ENCODE peak calls at places on chromosome X, in eight cellular contexts. One of them, this sample, is unnamed.

GRCh38 chrX:18353931-18354368 is 538 bp downstream of the SCML2 start:
- DNase-seq in brain microvascular endothelial cell: no peak
- DNase-seq in lower lobe of right lung: no peak
- DNase-seq in A673: peak
- DNase-seq in B cell: peak
- DNase-seq in endothelial cell: peak
- DNase-seq in choroid plexus epithelial cell: no peak
- DNase-seq in K562: peak
- DNase-seq in this sample: no peak

GRCh38 chrX:15567267-15567666 is 33.5 kb downstream of the ACE2 start:
- DNase-seq in brain microvascular endothelial cell: no peak
- DNase-seq in lower lobe of right lung: no peak
- DNase-seq in A673: no peak
- DNase-seq in B cell: no peak
- DNase-seq in endothelial cell: no peak
- DNase-seq in choroid plexus epithelial cell: no peak
- DNase-seq in K562: no peak
- DNase-seq in this sample: no peak

GRCh38 chrX:103254921-103255455 is at the start of gene TCEAL8:
- DNase-seq in brain microvascular endothelial cell: peak
- DNase-seq in lower lobe of right lung: peak
- DNase-seq in A673: peak
- DNase-seq in B cell: peak
- DNase-seq in endothelial cell: peak
- DNase-seq in choroid plexus epithelial cell: peak
- DNase-seq in K562: peak
- DNase-seq in this sample: peak

GRCh38 chrX:1452497-1453389 is at the start of gene ASMTL:
- DNase-seq in brain microvascular endothelial cell: peak
- DNase-seq in lower lobe of right lung: peak
- DNase-seq in A673: peak
- DNase-seq in B cell: peak
- DNase-seq in endothelial cell: peak
- DNase-seq in choroid plexus epithelial cell: peak
- DNase-seq in K562: peak
- DNase-seq in this sample: peak

GRCh38 chrX:134542485-134542884 is 82.5 kb downstream of the HPRT1 start:
- DNase-seq in brain microvascular endothelial cell: no peak
- DNase-seq in lower lobe of right lung: no peak
- DNase-seq in A673: peak
- DNase-seq in B cell: no peak
- DNase-seq in endothelial cell: no peak
- DNase-seq in choroid plexus epithelial cell: peak
- DNase-seq in K562: peak
- DNase-seq in this sample: peak

GRCh38 chrX:15158736-15159406 is 111.0 kb downstream of the ASB9 start:
- DNase-seq in brain microvascular endothelial cell: no peak
- DNase-seq in lower lobe of right lung: no peak
- DNase-seq in A673: no peak
- DNase-seq in B cell: no peak
- DNase-seq in endothelial cell: no peak
- DNase-seq in choroid plexus epithelial cell: no peak
- DNase-seq in K562: no peak
- DNase-seq in this sample: no peak

GRCh38 chrX:150306002-150306401 is 57.1 kb upstream of the MAMLD1 start:
- DNase-seq in brain microvascular endothelial cell: no peak
- DNase-seq in lower lobe of right lung: no peak
- DNase-seq in A673: no peak
- DNase-seq in B cell: no peak
- DNase-seq in endothelial cell: no peak
- DNase-seq in choroid plexus epithelial cell: no peak
- DNase-seq in K562: no peak
- DNase-seq in this sample: no peak

GRCh38 chrX:129359269-129359668 is 164.0 kb downstream of the SMARCA1 start:
- DNase-seq in brain microvascular endothelial cell: peak
- DNase-seq in lower lobe of right lung: no peak
- DNase-seq in A673: no peak
- DNase-seq in B cell: no peak
- DNase-seq in endothelial cell: no peak
- DNase-seq in choroid plexus epithelial cell: peak
- DNase-seq in K562: no peak
- DNase-seq in this sample: no peak

GRCh38 chrX:110698696-110699095 is 96.9 kb downstream of the CHRDL1 start:
- DNase-seq in brain microvascular endothelial cell: no peak
- DNase-seq in lower lobe of right lung: no peak
- DNase-seq in A673: no peak
- DNase-seq in B cell: no peak
- DNase-seq in endothelial cell: no peak
- DNase-seq in choroid plexus epithelial cell: no peak
- DNase-seq in K562: no peak
- DNase-seq in this sample: no peak

GRCh38 chrX:29172880-29173279 is 585.6 kb downstream of the IL1RAPL1 start:
- DNase-seq in brain microvascular endothelial cell: peak
- DNase-seq in lower lobe of right lung: no peak
- DNase-seq in A673: peak
- DNase-seq in B cell: no peak
- DNase-seq in endothelial cell: no peak
- DNase-seq in choroid plexus epithelial cell: peak
- DNase-seq in K562: no peak
- DNase-seq in this sample: no peak

GRCh38 chrX:18617351-18617750 is 54.6 kb downstream of the RS1 start:
- DNase-seq in brain microvascular endothelial cell: peak
- DNase-seq in lower lobe of right lung: no peak
- DNase-seq in A673: peak
- DNase-seq in B cell: no peak
- DNase-seq in endothelial cell: no peak
- DNase-seq in choroid plexus epithelial cell: peak
- DNase-seq in K562: no peak
- DNase-seq in this sample: peak

GRCh38 chrX:105323951-105324350 is 103.5 kb upstream of the TEX13A start:
- DNase-seq in brain microvascular endothelial cell: peak
- DNase-seq in lower lobe of right lung: no peak
- DNase-seq in A673: no peak
- DNase-seq in B cell: no peak
- DNase-seq in endothelial cell: no peak
- DNase-seq in choroid plexus epithelial cell: peak
- DNase-seq in K562: no peak
- DNase-seq in this sample: peak

DNA sequence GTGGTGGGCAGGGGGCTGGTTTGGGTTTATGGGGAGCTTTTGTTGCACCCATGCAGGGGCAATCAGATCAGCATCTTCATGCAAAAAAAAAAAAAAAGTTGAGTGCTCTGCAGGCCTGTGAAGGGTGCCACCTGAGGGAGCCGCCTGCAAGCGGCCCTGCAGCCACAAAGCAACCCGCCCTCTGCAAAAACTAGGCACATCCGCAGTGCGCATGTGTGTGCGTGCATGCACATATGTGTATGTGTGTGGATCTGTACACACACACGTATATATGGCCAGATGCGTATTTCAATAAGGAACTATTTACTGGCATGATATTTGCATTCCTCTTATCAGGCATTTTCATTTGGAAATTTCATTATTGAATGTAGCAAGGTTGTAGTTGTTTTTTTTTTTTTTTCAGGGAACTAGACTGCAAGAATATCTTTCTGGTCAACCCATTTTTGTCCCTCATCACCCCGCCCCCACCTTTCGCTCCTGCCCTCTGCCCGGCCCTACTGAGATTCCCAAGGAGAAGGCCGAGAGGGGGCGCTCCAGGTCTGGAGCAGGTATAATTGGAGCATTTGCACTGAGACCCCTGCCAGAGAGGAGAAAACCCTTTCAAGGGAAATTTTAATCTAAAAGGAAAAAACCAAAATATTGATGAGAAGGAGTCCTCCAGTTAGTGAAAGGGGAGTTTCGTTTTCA is 18.1 kb downstream of the CCNQ start:
- DNase-seq in brain microvascular endothelial cell: no peak
- DNase-seq in lower lobe of right lung: no peak
- DNase-seq in A673: peak
- DNase-seq in B cell: no peak
- DNase-seq in endothelial cell: peak
- DNase-seq in choroid plexus epithelial cell: no peak
- DNase-seq in K562: peak
- DNase-seq in this sample: no peak
- TF ChIP-seq CTCF in brain microvascular endothelial cell: peak
- TF ChIP-seq CTCF in lower lobe of right lung: no peak
- TF ChIP-seq CTCF in A673: peak
- TF ChIP-seq CTCF in B cell: no peak
- TF ChIP-seq CTCF in endothelial cell: peak
- TF ChIP-seq CTCF in choroid plexus epithelial cell: peak
- TF ChIP-seq CTCF in K562: peak
- TF ChIP-seq CTCF in this sample: peak

GRCh38 chrX:11105080-11105479 is 6.1 kb upstream of the HCCS start:
- DNase-seq in brain microvascular endothelial cell: peak
- DNase-seq in lower lobe of right lung: no peak
- DNase-seq in A673: peak
- DNase-seq in B cell: no peak
- DNase-seq in endothelial cell: no peak
- DNase-seq in choroid plexus epithelial cell: peak
- DNase-seq in K562: peak
- DNase-seq in this sample: peak
- TF ChIP-seq CTCF in brain microvascular endothelial cell: peak
- TF ChIP-seq CTCF in lower lobe of right lung: no peak
- TF ChIP-seq CTCF in A673: no peak
- TF ChIP-seq CTCF in B cell: no peak
- TF ChIP-seq CTCF in endothelial cell: no peak
- TF ChIP-seq CTCF in choroid plexus epithelial cell: no peak
- TF ChIP-seq CTCF in K562: no peak
- TF ChIP-seq CTCF in this sample: peak

GRCh38 chrX:83469551-83469950 is 38.5 kb upstream of the POU3F4 start:
- DNase-seq in brain microvascular endothelial cell: no peak
- DNase-seq in lower lobe of right lung: no peak
- DNase-seq in A673: peak
- DNase-seq in B cell: no peak
- DNase-seq in endothelial cell: peak
- DNase-seq in choroid plexus epithelial cell: peak
- DNase-seq in K562: no peak
- DNase-seq in this sample: no peak
- TF ChIP-seq CTCF in brain microvascular endothelial cell: peak
- TF ChIP-seq CTCF in lower lobe of right lung: no peak
- TF ChIP-seq CTCF in A673: peak
- TF ChIP-seq CTCF in B cell: peak
- TF ChIP-seq CTCF in endothelial cell: peak
- TF ChIP-seq CTCF in choroid plexus epithelial cell: no peak
- TF ChIP-seq CTCF in K562: no peak
- TF ChIP-seq CTCF in this sample: peak

DNA sequence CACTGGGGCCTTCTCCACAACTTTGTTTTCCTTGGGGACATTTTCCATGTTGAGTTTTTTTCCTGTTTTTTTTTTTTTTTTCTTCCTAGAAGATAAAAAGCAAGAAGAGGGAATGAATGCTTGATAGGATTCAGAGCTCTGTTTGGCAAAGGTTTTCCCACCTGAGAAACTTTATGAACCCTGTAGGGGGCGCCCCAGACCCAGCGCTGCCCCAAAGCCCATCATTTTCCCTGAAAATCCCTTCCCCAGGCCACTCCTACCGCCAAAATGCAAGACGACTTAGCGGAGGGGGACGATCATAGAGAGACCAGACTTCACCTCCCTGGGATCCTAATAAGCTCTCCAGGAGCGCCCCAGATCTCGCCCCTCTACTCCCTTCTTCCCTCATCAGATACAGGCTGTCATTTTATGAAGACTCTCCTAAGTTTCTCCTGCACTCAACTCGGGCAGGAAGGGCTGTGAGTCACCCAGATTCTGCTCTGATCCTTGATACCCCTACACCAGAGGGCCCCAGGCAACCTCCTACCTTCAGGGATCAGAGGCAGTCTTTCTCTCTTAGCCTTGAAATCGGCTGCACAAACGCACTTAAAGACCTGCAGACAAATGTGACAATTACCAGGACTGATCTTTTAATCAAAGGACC is 1.4 kb downstream of the BEX5 start:
- DNase-seq in brain microvascular endothelial cell: no peak
- DNase-seq in lower lobe of right lung: no peak
- DNase-seq in A673: peak
- DNase-seq in B cell: no peak
- DNase-seq in endothelial cell: peak
- DNase-seq in choroid plexus epithelial cell: no peak
- DNase-seq in K562: no peak
- DNase-seq in this sample: no peak
- TF ChIP-seq CTCF in brain microvascular endothelial cell: no peak
- TF ChIP-seq CTCF in lower lobe of right lung: peak
- TF ChIP-seq CTCF in A673: peak
- TF ChIP-seq CTCF in B cell: no peak
- TF ChIP-seq CTCF in endothelial cell: peak
- TF ChIP-seq CTCF in choroid plexus epithelial cell: no peak
- TF ChIP-seq CTCF in K562: no peak
- TF ChIP-seq CTCF in this sample: peak

GRCh38 chrX:69505772-69506616 is 1.9 kb downstream of the NALF2 start:
- DNase-seq in brain microvascular endothelial cell: no peak
- DNase-seq in lower lobe of right lung: no peak
- DNase-seq in A673: no peak
- DNase-seq in B cell: no peak
- DNase-seq in endothelial cell: peak
- DNase-seq in choroid plexus epithelial cell: peak
- DNase-seq in K562: no peak
- DNase-seq in this sample: no peak

GRCh38 chrX:69504626-69505612 is 793 bp downstream of the NALF2 start:
- DNase-seq in brain microvascular endothelial cell: no peak
- DNase-seq in lower lobe of right lung: no peak
- DNase-seq in A673: no peak
- DNase-seq in B cell: no peak
- DNase-seq in endothelial cell: no peak
- DNase-seq in choroid plexus epithelial cell: no peak
- DNase-seq in K562: no peak
- DNase-seq in this sample: no peak

GRCh38 chrX:69501433-69501832 is 2.7 kb upstream of the NALF2 start:
- DNase-seq in brain microvascular endothelial cell: no peak
- DNase-seq in lower lobe of right lung: no peak
- DNase-seq in A673: peak
- DNase-seq in B cell: no peak
- DNase-seq in endothelial cell: peak
- DNase-seq in choroid plexus epithelial cell: peak
- DNase-seq in K562: peak
- DNase-seq in this sample: no peak

GRCh38 chrX:69503835-69504625 is at the start of gene NALF2:
- DNase-seq in brain microvascular endothelial cell: no peak
- DNase-seq in lower lobe of right lung: peak
- DNase-seq in A673: peak
- DNase-seq in B cell: no peak
- DNase-seq in endothelial cell: peak
- DNase-seq in choroid plexus epithelial cell: peak
- DNase-seq in K562: no peak
- DNase-seq in this sample: no peak

DNA sequence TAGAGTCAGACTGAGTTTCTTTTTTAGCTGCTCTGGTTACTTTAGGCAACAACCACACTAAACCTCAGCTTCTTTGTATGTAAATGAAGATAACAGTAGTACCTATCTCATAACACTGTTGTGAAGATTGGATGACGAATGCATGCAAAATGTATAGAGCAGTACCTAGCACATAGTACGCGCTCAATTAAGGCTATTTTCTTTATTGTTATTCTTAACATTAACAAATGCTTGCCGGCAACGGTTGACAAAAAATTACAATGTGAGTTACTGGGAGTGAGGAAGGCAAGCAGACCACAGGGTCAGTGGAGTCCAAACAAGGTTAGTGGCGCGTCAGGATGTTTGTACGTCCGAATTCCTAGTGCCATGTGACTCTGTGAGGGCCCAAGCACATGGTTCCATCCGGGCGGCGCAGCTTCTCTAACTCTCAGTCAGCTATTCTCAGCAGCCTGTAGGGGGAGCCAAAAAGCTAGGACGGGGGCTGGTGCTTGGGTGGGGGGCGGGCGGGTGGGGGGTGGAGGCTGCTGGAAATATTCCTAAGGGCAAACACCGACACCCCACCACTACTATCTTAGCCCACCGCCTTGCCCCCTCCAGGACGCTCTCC is 795 bp upstream of the NALF2 start:
- DNase-seq in brain microvascular endothelial cell: no peak
- DNase-seq in lower lobe of right lung: no peak
- DNase-seq in A673: peak
- DNase-seq in B cell: peak
- DNase-seq in endothelial cell: no peak
- DNase-seq in choroid plexus epithelial cell: no peak
- DNase-seq in K562: no peak
- DNase-seq in this sample: no peak
- TF ChIP-seq CTCF in brain microvascular endothelial cell: peak
- TF ChIP-seq CTCF in lower lobe of right lung: no peak
- TF ChIP-seq CTCF in A673: peak
- TF ChIP-seq CTCF in B cell: no peak
- TF ChIP-seq CTCF in endothelial cell: peak
- TF ChIP-seq CTCF in choroid plexus epithelial cell: peak
- TF ChIP-seq CTCF in K562: no peak
- TF ChIP-seq CTCF in this sample: peak

This sample was measured in HFFc6.